ENCODE peak calls at places on chromosome 16, in five cellular contexts. One of them, this sample, is unnamed.

GRCh38 chr16:84656557-84657130 is 8.3 kb downstream of the KLHL36 start:
- DNase-seq in CD8-positive, alpha-beta T cell: no peak
- DNase-seq in fibroblast of mammary gland: no peak
- DNase-seq in body of pancreas: no peak
- DNase-seq in upper lobe of left lung: no peak
- DNase-seq in this sample: no peak

GRCh38 chr16:68776821-68777485 is 39.9 kb downstream of the CDH1 start:
- DNase-seq in CD8-positive, alpha-beta T cell: peak
- DNase-seq in fibroblast of mammary gland: no peak
- DNase-seq in body of pancreas: peak
- DNase-seq in upper lobe of left lung: no peak
- DNase-seq in this sample: peak

GRCh38 chr16:84548971-84549844 is 44.7 kb upstream of the MEAK7 start:
- DNase-seq in CD8-positive, alpha-beta T cell: peak
- DNase-seq in fibroblast of mammary gland: no peak
- DNase-seq in body of pancreas: no peak
- DNase-seq in upper lobe of left lung: no peak
- DNase-seq in this sample: no peak

GRCh38 chr16:77037696-77038347 is 153.2 kb upstream of the MON1B start:
- DNase-seq in CD8-positive, alpha-beta T cell: no peak
- DNase-seq in fibroblast of mammary gland: no peak
- DNase-seq in body of pancreas: no peak
- DNase-seq in upper lobe of left lung: no peak
- DNase-seq in this sample: no peak

GRCh38 chr16:77715145-77715544 is 7.2 kb upstream of the NUDT7 start:
- DNase-seq in CD8-positive, alpha-beta T cell: no peak
- DNase-seq in fibroblast of mammary gland: no peak
- DNase-seq in body of pancreas: no peak
- DNase-seq in upper lobe of left lung: no peak
- DNase-seq in this sample: no peak

GRCh38 chr16:66064811-66065530 is 301.5 kb upstream of the CDH5 start:
- DNase-seq in CD8-positive, alpha-beta T cell: no peak
- DNase-seq in fibroblast of mammary gland: no peak
- DNase-seq in body of pancreas: no peak
- DNase-seq in upper lobe of left lung: no peak
- DNase-seq in this sample: no peak

GRCh38 chr16:19284207-19284606 is 1.3 kb upstream of the CLEC19A start:
- DNase-seq in CD8-positive, alpha-beta T cell: no peak
- DNase-seq in fibroblast of mammary gland: peak
- DNase-seq in body of pancreas: peak
- DNase-seq in upper lobe of left lung: peak
- DNase-seq in this sample: no peak

GRCh38 chr16:56871172-56871593 is 6.2 kb downstream of the SLC12A3 start:
- DNase-seq in CD8-positive, alpha-beta T cell: no peak
- DNase-seq in fibroblast of mammary gland: peak
- DNase-seq in body of pancreas: peak
- DNase-seq in upper lobe of left lung: no peak
- DNase-seq in this sample: peak

GRCh38 chr16:28845173-28846079 is 722 bp downstream of the TUFM start:
- DNase-seq in CD8-positive, alpha-beta T cell: no peak
- DNase-seq in fibroblast of mammary gland: peak
- DNase-seq in body of pancreas: peak
- DNase-seq in upper lobe of left lung: peak
- DNase-seq in this sample: peak

GRCh38 chr16:9818702-9819101 is 363.5 kb downstream of the GRIN2A start:
- DNase-seq in CD8-positive, alpha-beta T cell: no peak
- DNase-seq in fibroblast of mammary gland: no peak
- DNase-seq in body of pancreas: no peak
- DNase-seq in upper lobe of left lung: no peak
- DNase-seq in this sample: no peak

GRCh38 chr16:56911771-56912541 is 20.0 kb upstream of the HERPUD1 start:
- DNase-seq in CD8-positive, alpha-beta T cell: no peak
- DNase-seq in fibroblast of mammary gland: no peak
- DNase-seq in body of pancreas: no peak
- DNase-seq in upper lobe of left lung: peak
- DNase-seq in this sample: peak

GRCh38 chr16:24035127-24035842 is 199.5 kb downstream of the PRKCB start:
- DNase-seq in CD8-positive, alpha-beta T cell: peak
- DNase-seq in fibroblast of mammary gland: no peak
- DNase-seq in body of pancreas: no peak
- DNase-seq in upper lobe of left lung: no peak
- DNase-seq in this sample: peak

GRCh38 chr16:15427648-15428239 is 6.6 kb upstream of the BMERB1 start:
- DNase-seq in CD8-positive, alpha-beta T cell: peak
- DNase-seq in fibroblast of mammary gland: peak
- DNase-seq in body of pancreas: peak
- DNase-seq in upper lobe of left lung: peak
- DNase-seq in this sample: peak

GRCh38 chr16:73545713-73546112 is 497.8 kb upstream of the ZFHX3 start:
- DNase-seq in CD8-positive, alpha-beta T cell: no peak
- DNase-seq in fibroblast of mammary gland: no peak
- DNase-seq in body of pancreas: no peak
- DNase-seq in upper lobe of left lung: no peak
- DNase-seq in this sample: no peak

GRCh38 chr16:66408181-66409048 is 18.7 kb upstream of the BEAN1 start:
- DNase-seq in CD8-positive, alpha-beta T cell: no peak
- DNase-seq in fibroblast of mammary gland: peak
- DNase-seq in body of pancreas: no peak
- DNase-seq in upper lobe of left lung: no peak
- DNase-seq in this sample: no peak

GRCh38 chr16:47888142-47888541 is 267.7 kb downstream of the ABCC12 start:
- DNase-seq in CD8-positive, alpha-beta T cell: no peak
- DNase-seq in fibroblast of mammary gland: no peak
- DNase-seq in body of pancreas: no peak
- DNase-seq in upper lobe of left lung: peak
- DNase-seq in this sample: no peak

GRCh38 chr16:12763517-12763916 is 40.2 kb downstream of the CPPED1 start:
- DNase-seq in CD8-positive, alpha-beta T cell: no peak
- DNase-seq in fibroblast of mammary gland: no peak
- DNase-seq in body of pancreas: no peak
- DNase-seq in upper lobe of left lung: no peak
- DNase-seq in this sample: no peak

GRCh38 chr16:63403792-63404191 is 1367.6 kb upstream of the CDH8 start:
- DNase-seq in CD8-positive, alpha-beta T cell: no peak
- DNase-seq in fibroblast of mammary gland: no peak
- DNase-seq in body of pancreas: no peak
- DNase-seq in upper lobe of left lung: no peak
- DNase-seq in this sample: no peak

GRCh38 chr16:82331397-82331796 is 161.4 kb upstream of the MPHOSPH6 start:
- DNase-seq in CD8-positive, alpha-beta T cell: no peak
- DNase-seq in fibroblast of mammary gland: no peak
- DNase-seq in body of pancreas: no peak
- DNase-seq in upper lobe of left lung: no peak
- DNase-seq in this sample: no peak

GRCh38 chr16:52976539-52977167 is 76.0 kb downstream of the CHD9NB start:
- DNase-seq in CD8-positive, alpha-beta T cell: no peak
- DNase-seq in fibroblast of mammary gland: peak
- DNase-seq in body of pancreas: no peak
- DNase-seq in upper lobe of left lung: no peak
- DNase-seq in this sample: peak

GRCh38 chr16:30075503-30076275 is at the start of gene PPP4C:
- DNase-seq in CD8-positive, alpha-beta T cell: peak
- DNase-seq in fibroblast of mammary gland: peak
- DNase-seq in body of pancreas: peak
- DNase-seq in upper lobe of left lung: peak
- DNase-seq in this sample: peak

GRCh38 chr16:72961115-72961832 is 86.7 kb downstream of the ZFHX3 start:
- DNase-seq in CD8-positive, alpha-beta T cell: no peak
- DNase-seq in fibroblast of mammary gland: peak
- DNase-seq in body of pancreas: no peak
- DNase-seq in upper lobe of left lung: no peak
- DNase-seq in this sample: no peak

GRCh38 chr16:77840623-77841274 is 52.4 kb downstream of the VAT1L start:
- DNase-seq in CD8-positive, alpha-beta T cell: no peak
- DNase-seq in fibroblast of mammary gland: no peak
- DNase-seq in body of pancreas: no peak
- DNase-seq in upper lobe of left lung: no peak
- DNase-seq in this sample: no peak

GRCh38 chr16:12344577-12345343 is 368.2 kb downstream of the SNX29 start:
- DNase-seq in CD8-positive, alpha-beta T cell: no peak
- DNase-seq in fibroblast of mammary gland: no peak
- DNase-seq in body of pancreas: no peak
- DNase-seq in upper lobe of left lung: no peak
- DNase-seq in this sample: no peak

GRCh38 chr16:46972429-46972970 is 974 bp downstream of the DNAJA2 start:
- DNase-seq in CD8-positive, alpha-beta T cell: no peak
- DNase-seq in fibroblast of mammary gland: peak
- DNase-seq in body of pancreas: no peak
- DNase-seq in upper lobe of left lung: no peak
- DNase-seq in this sample: peak

GRCh38 chr16:48607056-48607825 is 2.7 kb downstream of the N4BP1 start:
- DNase-seq in CD8-positive, alpha-beta T cell: no peak
- DNase-seq in fibroblast of mammary gland: peak
- DNase-seq in body of pancreas: peak
- DNase-seq in upper lobe of left lung: peak
- DNase-seq in this sample: no peak

GRCh38 chr16:77273815-77274214 is 74.6 kb downstream of the SYCE1L start:
- DNase-seq in CD8-positive, alpha-beta T cell: no peak
- DNase-seq in fibroblast of mammary gland: peak
- DNase-seq in body of pancreas: no peak
- DNase-seq in upper lobe of left lung: no peak
- DNase-seq in this sample: no peak

GRCh38 chr16:69448470-69449193 is 24.2 kb downstream of the CYB5B start:
- DNase-seq in CD8-positive, alpha-beta T cell: no peak
- DNase-seq in fibroblast of mammary gland: peak
- DNase-seq in body of pancreas: no peak
- DNase-seq in upper lobe of left lung: no peak
- DNase-seq in this sample: no peak

GRCh38 chr16:27642753-27643152 is 92.8 kb downstream of the KATNIP start:
- DNase-seq in CD8-positive, alpha-beta T cell: no peak
- DNase-seq in fibroblast of mammary gland: peak
- DNase-seq in body of pancreas: no peak
- DNase-seq in upper lobe of left lung: no peak
- DNase-seq in this sample: peak

GRCh38 chr16:30382398-30383015 is at the start of gene SEPTIN1:
- DNase-seq in CD8-positive, alpha-beta T cell: peak
- DNase-seq in fibroblast of mammary gland: no peak
- DNase-seq in body of pancreas: no peak
- DNase-seq in upper lobe of left lung: no peak
- DNase-seq in this sample: peak

GRCh38 chr16:81313731-81314602 is 795 bp upstream of the GAN start:
- DNase-seq in CD8-positive, alpha-beta T cell: no peak
- DNase-seq in fibroblast of mammary gland: no peak
- DNase-seq in body of pancreas: no peak
- DNase-seq in upper lobe of left lung: no peak
- DNase-seq in this sample: peak

GRCh38 chr16:17457513-17457912 is 13.2 kb downstream of the XYLT1 start:
- DNase-seq in CD8-positive, alpha-beta T cell: no peak
- DNase-seq in fibroblast of mammary gland: no peak
- DNase-seq in body of pancreas: no peak
- DNase-seq in upper lobe of left lung: no peak
- DNase-seq in this sample: no peak

GRCh38 chr16:65547799-65548446 is 426.1 kb upstream of the CDH11 start:
- DNase-seq in CD8-positive, alpha-beta T cell: no peak
- DNase-seq in fibroblast of mammary gland: peak
- DNase-seq in body of pancreas: no peak
- DNase-seq in upper lobe of left lung: no peak
- DNase-seq in this sample: no peak

GRCh38 chr16:75244225-75244792 is 7.1 kb downstream of the BCAR1 start:
- DNase-seq in CD8-positive, alpha-beta T cell: no peak
- DNase-seq in fibroblast of mammary gland: peak
- DNase-seq in body of pancreas: peak
- DNase-seq in upper lobe of left lung: peak
- DNase-seq in this sample: no peak

GRCh38 chr16:58843675-58844074 is 109.6 kb upstream of the GOT2 start:
- DNase-seq in CD8-positive, alpha-beta T cell: no peak
- DNase-seq in fibroblast of mammary gland: peak
- DNase-seq in body of pancreas: no peak
- DNase-seq in upper lobe of left lung: no peak
- DNase-seq in this sample: peak
- TF ChIP-seq CTCF in CD8-positive, alpha-beta T cell: no peak
- TF ChIP-seq CTCF in fibroblast of mammary gland: peak
- TF ChIP-seq CTCF in body of pancreas: no peak
- TF ChIP-seq CTCF in upper lobe of left lung: no peak
- TF ChIP-seq CTCF in this sample: peak

GRCh38 chr16:85679870-85680269 is 8.9 kb downstream of the GINS2 start:
- DNase-seq in CD8-positive, alpha-beta T cell: no peak
- DNase-seq in fibroblast of mammary gland: no peak
- DNase-seq in body of pancreas: no peak
- DNase-seq in upper lobe of left lung: no peak
- DNase-seq in this sample: no peak

GRCh38 chr16:85678016-85678415 is 10.7 kb downstream of the GINS2 start:
- DNase-seq in CD8-positive, alpha-beta T cell: no peak
- DNase-seq in fibroblast of mammary gland: no peak
- DNase-seq in body of pancreas: no peak
- DNase-seq in upper lobe of left lung: no peak
- DNase-seq in this sample: no peak

GRCh38 chr16:85677383-85677967 is 11.3 kb downstream of the GINS2 start:
- DNase-seq in CD8-positive, alpha-beta T cell: no peak
- DNase-seq in fibroblast of mammary gland: no peak
- DNase-seq in body of pancreas: no peak
- DNase-seq in upper lobe of left lung: no peak
- DNase-seq in this sample: no peak

GRCh38 chr16:85680352-85680944 is 8.3 kb downstream of the GINS2 start:
- DNase-seq in CD8-positive, alpha-beta T cell: no peak
- DNase-seq in fibroblast of mammary gland: no peak
- DNase-seq in body of pancreas: no peak
- DNase-seq in upper lobe of left lung: no peak
- DNase-seq in this sample: no peak

GRCh38 chr16:85678821-85679220 is 9.9 kb downstream of the GINS2 start:
- DNase-seq in CD8-positive, alpha-beta T cell: no peak
- DNase-seq in fibroblast of mammary gland: no peak
- DNase-seq in body of pancreas: no peak
- DNase-seq in upper lobe of left lung: no peak
- DNase-seq in this sample: no peak
- H3K4me3 ChIP-seq in CD8-positive, alpha-beta T cell: no peak
- H3K4me3 ChIP-seq in fibroblast of mammary gland: no peak
- H3K4me3 ChIP-seq in body of pancreas: no peak
- H3K4me3 ChIP-seq in upper lobe of left lung: no peak
- H3K4me3 ChIP-seq in this sample: no peak

GRCh38 chr16:49645263-49645662 is 210.6 kb downstream of the ZNF423 start:
- DNase-seq in CD8-positive, alpha-beta T cell: no peak
- DNase-seq in fibroblast of mammary gland: no peak
- DNase-seq in body of pancreas: no peak
- DNase-seq in upper lobe of left lung: no peak
- DNase-seq in this sample: no peak

GRCh38 chr16:49643429-49644142 is 212.3 kb downstream of the ZNF423 start:
- DNase-seq in CD8-positive, alpha-beta T cell: no peak
- DNase-seq in fibroblast of mammary gland: peak
- DNase-seq in body of pancreas: no peak
- DNase-seq in upper lobe of left lung: no peak
- DNase-seq in this sample: no peak

GRCh38 chr16:49641250-49641649 is 214.7 kb downstream of the ZNF423 start:
- DNase-seq in CD8-positive, alpha-beta T cell: no peak
- DNase-seq in fibroblast of mammary gland: no peak
- DNase-seq in body of pancreas: no peak
- DNase-seq in upper lobe of left lung: no peak
- DNase-seq in this sample: peak

GRCh38 chr16:49640606-49641005 is 215.3 kb downstream of the ZNF423 start:
- DNase-seq in CD8-positive, alpha-beta T cell: no peak
- DNase-seq in fibroblast of mammary gland: no peak
- DNase-seq in body of pancreas: no peak
- DNase-seq in upper lobe of left lung: no peak
- DNase-seq in this sample: no peak

GRCh38 chr16:49644143-49644460 is 211.8 kb downstream of the ZNF423 start:
- DNase-seq in CD8-positive, alpha-beta T cell: no peak
- DNase-seq in fibroblast of mammary gland: peak
- DNase-seq in body of pancreas: no peak
- DNase-seq in upper lobe of left lung: no peak
- DNase-seq in this sample: no peak
- TF ChIP-seq CTCF in CD8-positive, alpha-beta T cell: no peak
- TF ChIP-seq CTCF in fibroblast of mammary gland: peak
- TF ChIP-seq CTCF in body of pancreas: no peak
- TF ChIP-seq CTCF in upper lobe of left lung: no peak
- TF ChIP-seq CTCF in this sample: peak

GRCh38 chr16:89744813-89745212 is 23.5 kb downstream of the ZNF276 start:
- DNase-seq in CD8-positive, alpha-beta T cell: no peak
- DNase-seq in fibroblast of mammary gland: no peak
- DNase-seq in body of pancreas: no peak
- DNase-seq in upper lobe of left lung: no peak
- DNase-seq in this sample: no peak
- H3K4me3 ChIP-seq in CD8-positive, alpha-beta T cell: no peak
- H3K4me3 ChIP-seq in fibroblast of mammary gland: no peak
- H3K4me3 ChIP-seq in body of pancreas: no peak
- H3K4me3 ChIP-seq in upper lobe of left lung: no peak
- H3K4me3 ChIP-seq in this sample: no peak